ENCODE peak calls at places on chromosomes 4 and X, in four cellular contexts. One of them, this sample, is unnamed.

GRCh38 chr4:54228064-54228527 is 997 bp upstream of the PDGFRA start:
- DNase-seq in GM12892: no peak
- DNase-seq in COR-L47: peak; percentile 23
- DNase-seq in activated CD8-positive, alpha-beta T cell treated with anti-CD3 and anti-CD28 coated beads, Interleukin-2, amount 10 ng/mL, durations not matched to agents 7 days and 5 days: peak; percentile 52
- DNase-seq in this sample: no peak

GRCh38 chrX:87664381-87664780 is 146.8 kb downstream of the KLHL4 start:
- DNase-seq in GM12892: no peak
- DNase-seq in COR-L47: no peak
- DNase-seq in activated CD8-positive, alpha-beta T cell treated with anti-CD3 and anti-CD28 coated beads, Interleukin-2, amount 10 ng/mL, durations not matched to agents 7 days and 5 days: no peak
- DNase-seq in this sample: no peak

GRCh38 chr4:57110635-57111546 is 706 bp upstream of the IGFBP7 start:
- DNase-seq in GM12892: peak; percentile 19
- DNase-seq in COR-L47: no peak
- DNase-seq in activated CD8-positive, alpha-beta T cell treated with anti-CD3 and anti-CD28 coated beads, Interleukin-2, amount 10 ng/mL, durations not matched to agents 7 days and 5 days: peak; percentile 41
- DNase-seq in this sample: no peak

GRCh38 chr4:16289872-16290554 is 63.7 kb upstream of the TAPT1 start:
- DNase-seq in GM12892: no peak
- DNase-seq in COR-L47: peak; percentile 10
- DNase-seq in activated CD8-positive, alpha-beta T cell treated with anti-CD3 and anti-CD28 coated beads, Interleukin-2, amount 10 ng/mL, durations not matched to agents 7 days and 5 days: no peak
- DNase-seq in this sample: no peak

GRCh38 chrX:110178179-110178865 is 139.6 kb downstream of the AMMECR1 start:
- DNase-seq in GM12892: no peak
- DNase-seq in COR-L47: no peak
- DNase-seq in activated CD8-positive, alpha-beta T cell treated with anti-CD3 and anti-CD28 coated beads, Interleukin-2, amount 10 ng/mL, durations not matched to agents 7 days and 5 days: no peak
- DNase-seq in this sample: no peak

GRCh38 chrX:85851418-85851817 is 195.9 kb downstream of the CHM start:
- DNase-seq in GM12892: no peak
- DNase-seq in COR-L47: no peak
- DNase-seq in activated CD8-positive, alpha-beta T cell treated with anti-CD3 and anti-CD28 coated beads, Interleukin-2, amount 10 ng/mL, durations not matched to agents 7 days and 5 days: no peak
- DNase-seq in this sample: no peak

GRCh38 chr4:182240161-182241130 is 2.8 kb upstream of the TENM3 start:
- DNase-seq in GM12892: no peak
- DNase-seq in COR-L47: no peak
- DNase-seq in activated CD8-positive, alpha-beta T cell treated with anti-CD3 and anti-CD28 coated beads, Interleukin-2, amount 10 ng/mL, durations not matched to agents 7 days and 5 days: no peak
- DNase-seq in this sample: no peak

GRCh38 chr4:151842430-151843079 is 81.7 kb upstream of the GATB start:
- DNase-seq in GM12892: no peak
- DNase-seq in COR-L47: no peak
- DNase-seq in activated CD8-positive, alpha-beta T cell treated with anti-CD3 and anti-CD28 coated beads, Interleukin-2, amount 10 ng/mL, durations not matched to agents 7 days and 5 days: no peak
- DNase-seq in this sample: no peak

GRCh38 chrX:23832750-23833149 is 49.8 kb downstream of the SAT1 start:
- DNase-seq in GM12892: no peak
- DNase-seq in COR-L47: no peak
- DNase-seq in activated CD8-positive, alpha-beta T cell treated with anti-CD3 and anti-CD28 coated beads, Interleukin-2, amount 10 ng/mL, durations not matched to agents 7 days and 5 days: no peak
- DNase-seq in this sample: no peak

GRCh38 chr4:127809173-127809800 is 27.2 kb downstream of the HSPA4L start:
- DNase-seq in GM12892: no peak
- DNase-seq in COR-L47: no peak
- DNase-seq in activated CD8-positive, alpha-beta T cell treated with anti-CD3 and anti-CD28 coated beads, Interleukin-2, amount 10 ng/mL, durations not matched to agents 7 days and 5 days: no peak
- DNase-seq in this sample: no peak

GRCh38 chr4:136863756-136864155 is 668.5 kb downstream of the PCDH18 start:
- DNase-seq in GM12892: no peak
- DNase-seq in COR-L47: no peak
- DNase-seq in activated CD8-positive, alpha-beta T cell treated with anti-CD3 and anti-CD28 coated beads, Interleukin-2, amount 10 ng/mL, durations not matched to agents 7 days and 5 days: no peak
- DNase-seq in this sample: no peak

GRCh38 chr4:8441499-8442091 is 1.0 kb downstream of the TRMT44 start:
- DNase-seq in GM12892: no peak
- DNase-seq in COR-L47: no peak
- DNase-seq in activated CD8-positive, alpha-beta T cell treated with anti-CD3 and anti-CD28 coated beads, Interleukin-2, amount 10 ng/mL, durations not matched to agents 7 days and 5 days: no peak
- DNase-seq in this sample: no peak

GRCh38 chr4:4256799-4257198 is 8.8 kb upstream of the TMEM128 start:
- DNase-seq in GM12892: no peak
- DNase-seq in COR-L47: peak; percentile 8
- DNase-seq in activated CD8-positive, alpha-beta T cell treated with anti-CD3 and anti-CD28 coated beads, Interleukin-2, amount 10 ng/mL, durations not matched to agents 7 days and 5 days: no peak
- DNase-seq in this sample: no peak

GRCh38 chr4:119646347-119647071 is 17.9 kb upstream of the PDE5A start:
- DNase-seq in GM12892: no peak
- DNase-seq in COR-L47: peak; percentile 88
- DNase-seq in activated CD8-positive, alpha-beta T cell treated with anti-CD3 and anti-CD28 coated beads, Interleukin-2, amount 10 ng/mL, durations not matched to agents 7 days and 5 days: no peak
- DNase-seq in this sample: no peak

GRCh38 chrX:100864967-100865366 is 9.2 kb downstream of the NOX1 start:
- DNase-seq in GM12892: no peak
- DNase-seq in COR-L47: no peak
- DNase-seq in activated CD8-positive, alpha-beta T cell treated with anti-CD3 and anti-CD28 coated beads, Interleukin-2, amount 10 ng/mL, durations not matched to agents 7 days and 5 days: no peak
- DNase-seq in this sample: no peak

GRCh38 chr4:81412941-81413488 is 58.7 kb downstream of the RASGEF1B start:
- DNase-seq in GM12892: no peak
- DNase-seq in COR-L47: no peak
- DNase-seq in activated CD8-positive, alpha-beta T cell treated with anti-CD3 and anti-CD28 coated beads, Interleukin-2, amount 10 ng/mL, durations not matched to agents 7 days and 5 days: no peak
- DNase-seq in this sample: no peak

This sample was measured in thoracic aorta.